ENCODE peak calls at places on chromosomes 1 and 21, in four cellular contexts. N, H, O and M are unnamed samples.

GRCh38 chr1:151841141-151841540 is 1.5 kb upstream of the C2CD4D start:
- DNase-seq in N (no peak), H (no peak), O (no peak), M (no peak)

GRCh38 chr1:33660244-33660643 is 187.8 kb downstream of the ZSCAN20 start:
- DNase-seq in N (no peak), H (no peak), O (no peak), M (no peak)

GRCh38 chr1:57252597-57253306 is 171.1 kb downstream of the DAB1 start:
- DNase-seq in N (no peak), H (no peak), O (no peak), M (peak; percentile 19)

GRCh38 chr1:8133657-8134430 is 107.7 kb upstream of the ERRFI1 start:
- DNase-seq in N (no peak), H (peak; percentile 72), O (peak; percentile 86), M (peak; percentile 83)

GRCh38 chr1:215710340-215710971 is 143.4 kb downstream of the KCTD3 start:
- DNase-seq in N (peak; percentile 76), H (no peak), O (no peak), M (peak; percentile 61)

GRCh38 chr1:45205000-45205909 is 1.1 kb downstream of the ZSWIM5 start:
- DNase-seq in N (peak; percentile 72), H (peak; percentile 34), O (peak; percentile 50), M (peak; percentile 38)

GRCh38 chr1:201016943-201017827 is 6.3 kb downstream of the KIF21B start:
- DNase-seq in N (no peak), H (no peak), O (no peak), M (peak; percentile 69)

GRCh38 chr21:41630917-41631316 is 123.0 kb upstream of the TMPRSS2 start:
- DNase-seq in N (no peak), H (no peak), O (no peak), M (no peak)

GRCh38 chr1:38153426-38154088 is 107.0 kb upstream of the POU3F1 start:
- DNase-seq in N (no peak), H (no peak), O (no peak), M (peak; percentile 58)

GRCh38 chr1:213136190-213136917 is 85.3 kb downstream of the RPS6KC1 start:
- DNase-seq in N (peak; percentile 37), H (no peak), O (no peak), M (no peak)

GRCh38 chr1:192232859-192233417 is 74.7 kb downstream of the RGS18 start:
- DNase-seq in N (no peak), H (no peak), O (no peak), M (no peak)

GRCh38 chr1:33709780-33710713 is 153.8 kb upstream of the HMGB4 start:
- DNase-seq in N (no peak), H (no peak), O (no peak), M (no peak)

GRCh38 chr1:7810395-7810794 is 26.3 kb downstream of the PER3 start:
- DNase-seq in N (no peak), H (no peak), O (no peak), M (no peak)

GRCh38 chr1:151478140-151478812 is 19.0 kb upstream of the POGZ start:
- DNase-seq in N (no peak), H (no peak), O (no peak), M (no peak)

GRCh38 chr1:23745515-23745914 is 2.2 kb downstream of the ELOA start:
- DNase-seq in N (peak; percentile 40), H (no peak), O (no peak), M (no peak)

GRCh38 chr1:10803971-10804820 is 7.8 kb upstream of the CASZ1 start:
- DNase-seq in N (peak; percentile 35), H (no peak), O (no peak), M (no peak)

GRCh38 chr1:160744287-160744857 is 5.3 kb downstream of the SLAMF7 start:
- DNase-seq in N (no peak), H (no peak), O (no peak), M (no peak)

GRCh38 chr1:200279810-200280411 is 129.9 kb downstream of the ZNF281 start:
- DNase-seq in N (peak; percentile 67), H (no peak), O (no peak), M (peak; percentile 26)

GRCh38 chr1:178659789-178660208 is 65.2 kb upstream of the RALGPS2 start:
- DNase-seq in N (no peak), H (no peak), O (no peak), M (no peak)

GRCh38 chr1:67103548-67103947 is 31.2 kb downstream of the C1orf141 start:
- DNase-seq in N (no peak), H (no peak), O (no peak), M (no peak)

GRCh38 chr1:183932412-183932811 is 105.1 kb downstream of the COLGALT2 start:
- DNase-seq in N (peak; percentile 55), H (peak; percentile 92), O (peak; percentile 85), M (no peak)

GRCh38 chr1:44524655-44525530 is 119.8 kb downstream of the RNF220 start:
- DNase-seq in N (no peak), H (no peak), O (no peak), M (no peak)

GRCh38 chr1:47578026-47578861 is 140.4 kb downstream of the FOXD2 start:
- DNase-seq in N (peak; percentile 66), H (no peak), O (no peak), M (peak; percentile 75)

GRCh38 chr1:21579788-21580187 is 70.6 kb downstream of the ALPL start:
- DNase-seq in N (no peak), H (no peak), O (no peak), M (no peak)

GRCh38 chr1:233614173-233614742 is 352 bp downstream of the KCNK1 start:
- DNase-seq in N (peak; percentile 70), H (peak; percentile 43), O (peak; percentile 30), M (no peak)

GRCh38 chr1:115874929-115875328 is 34.0 kb upstream of the NHLH2 start:
- DNase-seq in N (no peak), H (no peak), O (no peak), M (no peak)

GRCh38 chr1:114377356-114377755 is 133.6 kb downstream of the TRIM33 start:
- DNase-seq in N (no peak), H (no peak), O (no peak), M (no peak)

GRCh38 chr1:198620951-198621824 is 17.7 kb upstream of the PTPRC start:
- DNase-seq in N (no peak), H (no peak), O (no peak), M (peak; percentile 34)

GRCh38 chr1:26038477-26038876 is 7.4 kb downstream of the SLC30A2 start:
- DNase-seq in N (no peak), H (no peak), O (no peak), M (no peak)

GRCh38 chr21:42269382-42269781 is 45.8 kb downstream of the TFF3 start:
- DNase-seq in N (no peak), H (no peak), O (no peak), M (no peak)

GRCh38 chr1:183543619-183544204 is 46.5 kb downstream of the NCF2 start:
- DNase-seq in N (peak; percentile 74), H (no peak), O (no peak), M (peak; percentile 45)

GRCh38 chr21:39602076-39602689 is 10.6 kb upstream of the B3GALT5 start:
- DNase-seq in N (no peak), H (no peak), O (no peak), M (no peak)

DNA sequence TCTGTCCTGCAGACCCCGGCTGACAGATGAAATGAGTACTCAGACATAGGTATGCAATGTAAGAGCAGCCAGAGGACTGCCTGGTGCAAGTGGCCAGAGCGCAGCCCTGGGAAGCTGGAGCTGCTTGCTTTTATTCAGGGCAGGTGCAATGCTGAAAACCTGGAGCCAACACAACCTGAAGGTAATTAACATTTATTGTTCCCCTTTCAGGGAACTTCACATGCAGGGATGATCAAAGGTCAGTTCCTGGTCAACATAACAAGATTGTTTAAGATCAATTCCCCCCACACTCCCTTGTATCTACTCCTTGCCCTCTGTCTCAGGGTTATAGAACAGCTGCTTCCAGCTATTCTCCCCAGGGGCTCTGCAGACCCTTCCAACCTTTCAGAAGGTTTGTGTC is 48.7 kb upstream of the PRELP start:
- DNase-seq in N (peak; percentile 65), H (no peak), O (no peak), M (no peak)
- H3K27ac ChIP-seq in N (peak overlapping the region; percentile 87), H (no peak overlapping the region), O (no peak overlapping the region), M (no peak overlapping the region)

GRCh38 chr21:33279330-33279820 is 13.2 kb downstream of the IL10RB start:
- DNase-seq in N (no peak), H (no peak), O (no peak), M (no peak)

GRCh38 chr21:33281101-33281652 is 15.0 kb downstream of the IL10RB start:
- DNase-seq in N (no peak), H (no peak), O (no peak), M (no peak)

GRCh38 chr21:33273044-33273443 is 6.9 kb downstream of the IL10RB start:
- DNase-seq in N (no peak), H (no peak), O (no peak), M (no peak)

DNA sequence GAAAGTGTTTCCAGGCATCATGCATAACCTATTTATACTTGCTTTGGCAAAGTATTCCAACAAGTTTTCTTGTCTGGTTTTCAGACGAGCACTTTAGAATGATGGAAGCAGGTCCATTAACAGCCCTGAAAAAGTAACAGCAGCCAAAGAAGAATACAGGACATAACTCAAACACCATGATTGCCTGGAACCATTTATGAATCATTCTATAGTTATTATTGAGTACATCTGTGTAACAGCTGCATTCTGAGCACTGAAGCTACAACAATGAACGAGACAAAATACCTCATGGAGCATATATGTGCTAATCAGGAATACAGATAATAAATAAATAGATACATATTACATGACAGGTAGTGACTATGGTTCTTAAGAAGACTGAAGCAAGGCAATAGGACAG is 12.6 kb downstream of the IL10RB start:
- DNase-seq in N (no peak), H (no peak), O (no peak), M (no peak)
- H3K9me3 ChIP-seq in N (no peaks in the 10 kb centered on the region), H (no peaks in the 10 kb centered on the region), O (no peaks in the 10 kb centered on the region), M (peaks cover 16% of the 10 kb centered on the region)

GRCh38 chr21:44909719-44910118 is 11.0 kb downstream of the ITGB2 start:
- DNase-seq in N (no peak), H (no peak), O (no peak), M (no peak)

GRCh38 chr21:44912158-44912473 is 8.6 kb downstream of the ITGB2 start:
- DNase-seq in N (no peak), H (no peak), O (no peak), M (no peak)

GRCh38 chr21:44911384-44912157 is 9.1 kb downstream of the ITGB2 start:
- DNase-seq in N (no peak), H (peak; percentile 86), O (no peak), M (peak; percentile 81)

GRCh38 chr21:44910229-44911065 is 10.3 kb downstream of the ITGB2 start:
- DNase-seq in N (no peak), H (no peak), O (no peak), M (peak; percentile 95)

DNA sequence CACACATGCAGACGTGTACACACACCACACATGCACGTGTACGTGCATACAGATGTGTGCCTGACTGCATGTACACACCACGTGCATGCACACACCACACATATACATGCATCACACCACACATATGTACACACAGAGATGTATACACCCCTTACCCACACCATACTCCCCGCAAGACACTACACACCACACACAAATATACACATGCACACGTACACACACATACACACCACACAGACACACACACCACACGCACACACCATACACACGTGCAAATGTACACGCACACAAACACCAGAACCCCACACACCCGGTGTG is 9.7 kb downstream of the ITGB2 start:
- DNase-seq in N (no peak), H (no peak), O (no peak), M (no peak)
- H3K4me1 ChIP-seq in N (peaks cover 5% of the 10 kb centered on the region), H (no peaks in the 10 kb centered on the region), O (peaks cover 5% of the 10 kb centered on the region), M (peaks cover 56% of the 10 kb centered on the region)

GRCh38 chr1:182029379-182030331 is 31.9 kb downstream of the ZNF648 start:
- DNase-seq in N (peak; percentile 99), H (peak; percentile 96), O (peak; percentile 97), M (peak; percentile 94)
- H3K27ac ChIP-seq in N (peak overlapping the region; percentile 88), H (peak overlapping the region; percentile 85), O (peak overlapping the region; percentile 93), M (peak overlapping the region; percentile 14)